ENCODE peak calls at places on chromosome 5, in five cellular contexts. V, I, C, W and S are unnamed samples. For H3K4me1, the result is how much of the 10 kb centered on the place peaks cover.

GRCh38 chr5:115313052-115313451 is 16.6 kb upstream of the CCDC112 start:
- DNase-seq in I (no peak), V (no peak), W (no peak), C (no peak), S (no peak)

GRCh38 chr5:165055476-165055875 is 1550.1 kb downstream of the MAT2B start:
- DNase-seq in W (no peak), C (no peak), V (no peak), I (no peak), S (no peak)

GRCh38 chr5:135993248-135993893 is 35.4 kb upstream of the TGFBI start:
- DNase-seq in W (no peak), C (no peak), V (no peak), I (no peak), S (peak)

GRCh38 chr5:148687427-148687826 is 33.1 kb upstream of the HTR4 start:
- DNase-seq in C (no peak), W (peak), I (peak), V (peak), S (no peak)

GRCh38 chr5:88675758-88676636 is 207.0 kb downstream of the MEF2C start:
- DNase-seq in W (peak), I (peak), C (peak), V (peak), S (peak)

GRCh38 chr5:149712439-149713147 is 17.5 kb upstream of the PPARGC1B start:
- DNase-seq in V (no peak), I (no peak), W (no peak), C (no peak), S (no peak)

GRCh38 chr5:152673601-152674000 is 268.5 kb upstream of the NMUR2 start:
- DNase-seq in V (no peak), W (no peak), C (no peak), I (no peak), S (no peak)

GRCh38 chr5:132070460-132071337 is 2.9 kb upstream of the CSF2 start:
- DNase-seq in W (peak), I (no peak), V (no peak), C (no peak), S (peak)

GRCh38 chr5:110289213-110289810 is 437.2 kb downstream of the TMEM232 start:
- DNase-seq in C (no peak), I (no peak), W (no peak), V (no peak), S (no peak)

GRCh38 chr5:59829389-59829788 is 64.1 kb downstream of the PDE4D start:
- DNase-seq in V (no peak), C (no peak), I (no peak), W (peak), S (no peak)

GRCh38 chr5:80141147-80141671 is 106.1 kb downstream of the THBS4 start:
- DNase-seq in C (peak), W (peak), V (peak), I (no peak), S (no peak)

GRCh38 chr5:44387911-44388310 is 1.3 kb downstream of the FGF10 start:
- DNase-seq in C (no peak), V (peak), W (no peak), I (no peak), S (no peak)

GRCh38 chr5:7422719-7423118 is 26.8 kb downstream of the ADCY2 start:
- DNase-seq in C (no peak), W (no peak), I (no peak), V (no peak), S (no peak)

GRCh38 chr5:172479034-172479783 is 24.9 kb upstream of the SH3PXD2B start:
- DNase-seq in I (peak), W (peak), V (peak), C (peak), S (peak)

GRCh38 chr5:62684310-62684709 is 105.7 kb downstream of the LRRC70 start:
- DNase-seq in I (no peak), V (no peak), C (no peak), W (no peak), S (no peak)

GRCh38 chr5:141835928-141836667 is 42.1 kb downstream of the PCDH1 start:
- DNase-seq in V (no peak), W (peak), C (peak), I (no peak), S (no peak)

GRCh38 chr5:174317261-174317894 is 271.9 kb downstream of the NSG2 start:
- DNase-seq in W (peak), C (peak), V (peak), I (peak), S (peak)

GRCh38 chr5:33372721-33373120 is 68.0 kb upstream of the TARS1 start:
- DNase-seq in C (no peak), W (no peak), I (no peak), V (no peak), S (no peak)

GRCh38 chr5:145991044-145991575 is 54.7 kb downstream of the SH3RF2 start:
- DNase-seq in C (no peak), V (no peak), I (no peak), W (peak), S (no peak)

GRCh38 chr5:127943061-127943371 is 140.6 kb upstream of the SLC12A2 start:
- DNase-seq in I (no peak), W (no peak), V (no peak), C (no peak), S (no peak)

GRCh38 chr5:109191153-109191558 is 218.6 kb downstream of the PJA2 start:
- DNase-seq in I (peak), V (no peak), W (peak), C (no peak), S (no peak)

GRCh38 chr5:138245717-138246116 is 28.7 kb downstream of the GFRA3 start:
- DNase-seq in W (no peak), C (no peak), I (no peak), V (no peak), S (no peak)

GRCh38 chr5:75007537-75007847 is 44.9 kb downstream of the GCNT4 start:
- DNase-seq in C (no peak), W (peak), I (no peak), V (no peak), S (no peak)

GRCh38 chr5:137843676-137844284 is 23.9 kb upstream of the MYOT start:
- DNase-seq in V (no peak), W (no peak), I (no peak), C (no peak), S (no peak)

GRCh38 chr5:160280384-160281090 is 31.8 kb downstream of the CCNJL start:
- DNase-seq in V (no peak), I (no peak), C (no peak), W (no peak), S (no peak)

GRCh38 chr5:168269950-168270349 is 21.5 kb upstream of the WWC1 start:
- DNase-seq in V (no peak), C (no peak), I (peak), W (peak), S (peak)

GRCh38 chr5:14118551-14119320 is 24.4 kb upstream of the TRIO start:
- DNase-seq in I (no peak), C (peak), V (no peak), W (no peak), S (no peak)

GRCh38 chr5:170176916-170177315 is 55.9 kb upstream of the C5orf58 start:
- DNase-seq in I (no peak), W (no peak), V (no peak), C (no peak), S (no peak)

GRCh38 chr5:81006231-81006630 is 46.1 kb downstream of the RASGRF2 start:
- DNase-seq in W (no peak), I (no peak), C (no peak), V (no peak), S (no peak)

GRCh38 chr5:77644443-77645157 is 6.1 kb upstream of the OTP start:
- DNase-seq in V (peak), C (no peak), I (no peak), W (no peak), S (no peak)

GRCh38 chr5:177094224-177095087 is 7.7 kb downstream of the FGFR4 start:
- DNase-seq in I (no peak), V (no peak), W (peak), C (peak), S (no peak)

GRCh38 chr5:176533894-176534611 is 3.1 kb downstream of the RNF44 start:
- DNase-seq in W (no peak), V (no peak), C (peak), I (no peak), S (no peak)

GRCh38 chr5:156947933-156948332 is 15.1 kb downstream of the TIMD4 start:
- DNase-seq in I (no peak), W (no peak), V (no peak), C (no peak), S (no peak)

GRCh38 chr5:172903790-172904189 is 55.4 kb upstream of the RPL26L1 start:
- DNase-seq in V (no peak), W (peak), C (peak), I (peak), S (peak)

GRCh38 chr5:95114305-95114704 is 170.6 kb downstream of the MCTP1 start:
- DNase-seq in V (no peak), I (no peak), C (no peak), W (no peak), S (no peak)

GRCh38 chr5:37889612-37890317 is 49.9 kb upstream of the GDNF start:
- DNase-seq in I (peak), C (no peak), W (peak), V (no peak), S (peak)

GRCh38 chr5:126499742-126500396 is 76.7 kb downstream of the GRAMD2B start:
- DNase-seq in V (peak), I (no peak), C (no peak), W (peak), S (no peak)

GRCh38 chr5:50751064-50751657 is 84.7 kb downstream of the PARP8 start:
- DNase-seq in V (no peak), C (no peak), I (peak), W (peak), S (peak)

GRCh38 chr5:67163231-67163756 is 33.3 kb downstream of the CD180 start:
- DNase-seq in C (peak), V (no peak), I (no peak), W (no peak), S (no peak)

GRCh38 chr5:67156976-67157583 is 39.5 kb downstream of the CD180 start:
- DNase-seq in V (no peak), I (peak), C (no peak), W (peak), S (peak)

GRCh38 chr5:67163863-67164595 is 32.6 kb downstream of the CD180 start:
- DNase-seq in W (no peak), C (peak), V (no peak), I (no peak), S (no peak)

GRCh38 chr5:67161767-67162166 is 34.8 kb downstream of the CD180 start:
- DNase-seq in V (no peak), W (no peak), I (no peak), C (no peak), S (no peak)

GRCh38 chr5:67160985-67161384 is 35.6 kb downstream of the CD180 start:
- DNase-seq in C (no peak), W (peak), V (no peak), I (peak), S (peak)
- H3K4me1 ChIP-seq in C (under half), W (under half), V (under half), I (under half), S (under half)

GRCh38 chr5:134527961-134528424 is 2.5 kb downstream of the JADE2 start:
- DNase-seq in I (no peak), C (peak), W (no peak), V (no peak), S (no peak)

GRCh38 chr5:134526483-134527155 is 1.1 kb downstream of the JADE2 start:
- DNase-seq in C (peak), I (peak), W (peak), V (no peak), S (peak)

GRCh38 chr5:134527156-134527960 is 1.9 kb downstream of the JADE2 start:
- DNase-seq in W (peak), V (peak), C (peak), I (peak), S (peak)

GRCh38 chr5:134530375-134531077 is 5.1 kb downstream of the JADE2 start:
- DNase-seq in W (peak), V (no peak), I (no peak), C (peak), S (no peak)

DNA sequence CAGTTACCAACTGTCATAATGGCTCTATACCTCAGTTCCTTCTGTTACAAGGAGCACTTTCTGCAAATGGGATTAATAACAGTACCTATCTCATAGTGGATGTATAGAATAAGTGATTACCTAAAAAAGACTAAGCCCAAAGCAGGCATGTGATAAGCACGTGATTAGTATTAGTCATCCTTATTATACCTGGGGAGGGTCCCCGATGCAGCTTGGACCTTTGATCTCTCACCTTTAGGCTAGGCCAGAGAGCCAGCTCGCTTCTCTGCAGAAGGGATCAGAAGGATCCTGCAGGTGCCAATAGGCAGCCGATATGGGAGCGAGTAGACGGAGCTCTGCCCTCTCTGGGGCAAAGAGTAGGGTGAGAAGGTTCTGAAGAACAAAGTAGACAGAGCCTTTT is 4.0 kb downstream of the JADE2 start:
- DNase-seq in I (no peak), C (no peak), W (no peak), V (no peak), S (no peak)
- H3K4me1 ChIP-seq in I (under half), C (under half), W (under half), V (under half), S (under half)

GRCh38 chr5:181220178-181220515 is 2.9 kb upstream of the TRIM41 start:
- DNase-seq in C (peak), I (no peak), W (no peak), V (no peak), S (no peak)
- H3K4me1 ChIP-seq in C (under half), I (under half), W (under half), V (under half), S (under half)

DNA sequence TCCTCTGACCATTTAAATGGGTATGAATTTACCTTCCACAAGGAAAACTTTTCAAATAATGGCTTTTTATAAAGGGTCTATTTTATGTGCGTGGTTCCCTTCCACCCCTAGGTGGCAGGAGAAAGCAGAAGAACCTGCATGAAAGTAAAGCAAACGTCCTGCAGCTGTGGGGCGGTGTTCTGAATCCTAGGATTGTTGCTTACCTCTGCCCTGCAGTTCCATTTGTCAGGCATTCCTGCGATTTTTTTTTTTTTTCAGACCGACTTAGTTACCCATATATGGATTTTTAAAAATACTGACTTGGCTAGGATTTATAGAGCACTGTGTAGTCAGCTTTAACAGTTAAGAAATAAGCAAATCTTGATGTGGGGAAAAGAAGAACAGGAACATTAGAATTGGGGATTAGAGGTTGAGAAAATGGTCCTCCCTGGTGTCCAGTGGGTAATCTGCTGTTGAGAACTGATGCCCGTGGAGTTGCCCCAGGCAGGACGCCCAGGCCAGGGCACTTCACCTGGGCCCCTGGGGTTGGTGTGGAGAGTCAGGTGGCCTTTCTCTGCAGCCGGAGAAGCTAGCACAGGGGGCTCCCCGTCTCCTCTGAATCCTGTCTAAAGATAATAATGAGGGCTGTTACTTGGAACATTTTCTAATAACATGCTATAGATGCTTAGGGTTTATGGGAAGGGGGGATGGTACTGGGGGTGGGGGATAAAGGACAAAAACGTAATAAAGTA is 30.4 kb upstream of the LTC4S start:
- DNase-seq in V (no peak), I (peak), C (peak), W (peak), S (peak)
- H3K4me1 ChIP-seq in V (under half), I (under half), C (under half), W (under half), S (half or more)